ENCODE peak calls at places on chromosome 14, in four cellular contexts. J, L, R and I are unnamed samples.

GRCh38 chr14:38862381-38862780 is 240.7 kb downstream of the SEC23A start:
- DNase-seq in J (no peak), L (no peak), R (no peak), I (no peak)

GRCh38 chr14:104405566-104406226 is 173.9 kb upstream of the C14orf180 start:
- DNase-seq in J (no peak), L (no peak), R (no peak), I (no peak)

GRCh38 chr14:95515080-95515489 is 1.4 kb downstream of the SYNE3 start:
- DNase-seq in L (peak; percentile 24), J (no peak), R (peak; percentile 53), I (peak; percentile 85)

GRCh38 chr14:57753821-57754220 is 112.1 kb downstream of the SLC35F4 start:
- DNase-seq in L (no peak), J (no peak), R (no peak), I (no peak)

GRCh38 chr14:90406384-90406798 is 9.6 kb downstream of the CALM1 start:
- DNase-seq in J (no peak), L (no peak), R (no peak), I (no peak)

GRCh38 chr14:101456246-101457159 is 104.8 kb upstream of the DIO3 start:
- DNase-seq in L (no peak), R (no peak), J (no peak), I (no peak)

GRCh38 chr14:92253381-92253894 is 69.5 kb upstream of the SLC24A4 start:
- DNase-seq in J (no peak), R (no peak), L (peak; percentile 21), I (no peak)

GRCh38 chr14:95055318-95055717 is 102.0 kb downstream of the DICER1 start:
- DNase-seq in J (no peak), R (no peak), L (no peak), I (no peak)

GRCh38 chr14:80523518-80524117 is 312.3 kb upstream of the DIO2 start:
- DNase-seq in L (no peak), J (no peak), R (no peak), I (no peak)

GRCh38 chr14:97771340-97772045 is 974.3 kb downstream of the VRK1 start:
- DNase-seq in J (no peak), L (peak; percentile 83), R (no peak), I (no peak)

GRCh38 chr14:50943261-50943942 is 881 bp downstream of the PYGL start:
- DNase-seq in J (no peak), R (peak; percentile 47), L (peak; percentile 70), I (peak; percentile 43)